ENCODE peak calls at places on chromosome 22, in ten cellular contexts. One of them, this sample, is unnamed.

GRCh38 chr22:19820880-19821522 is 33.7 kb downstream of the GNB1L start:
- DNase-seq in gastrocnemius medialis: no peak
- DNase-seq in CD8-positive, alpha-beta T cell: no peak
- DNase-seq in astrocyte: no peak
- DNase-seq in CD4-positive, alpha-beta memory T cell: no peak
- DNase-seq in esophagus squamous epithelium: no peak
- DNase-seq in heart right ventricle: no peak
- DNase-seq in effector memory CD4-positive, alpha-beta T cell: no peak
- DNase-seq in psoas muscle: no peak
- DNase-seq in PC-3: no peak
- DNase-seq in this sample: peak; percentile 56

GRCh38 chr22:22787805-22788459 is 99.7 kb upstream of the IGLL5 start:
- DNase-seq in psoas muscle: peak; percentile 41
- DNase-seq in astrocyte: no peak
- DNase-seq in gastrocnemius medialis: no peak
- DNase-seq in PC-3: peak; percentile 60
- DNase-seq in CD8-positive, alpha-beta T cell: peak; percentile 63
- DNase-seq in heart right ventricle: no peak
- DNase-seq in esophagus squamous epithelium: no peak
- DNase-seq in CD4-positive, alpha-beta memory T cell: peak; percentile 71
- DNase-seq in effector memory CD4-positive, alpha-beta T cell: peak; percentile 41
- DNase-seq in this sample: no peak

GRCh38 chr22:35921777-35922176 is 106.8 kb downstream of the RBFOX2 start:
- DNase-seq in effector memory CD4-positive, alpha-beta T cell: no peak
- DNase-seq in CD4-positive, alpha-beta memory T cell: peak; percentile 19
- DNase-seq in heart right ventricle: peak; percentile 82
- DNase-seq in astrocyte: peak; percentile 82
- DNase-seq in esophagus squamous epithelium: no peak
- DNase-seq in psoas muscle: peak; percentile 30
- DNase-seq in gastrocnemius medialis: peak; percentile 50
- DNase-seq in PC-3: peak; percentile 84
- DNase-seq in CD8-positive, alpha-beta T cell: peak; percentile 7
- DNase-seq in this sample: no peak

GRCh38 chr22:39081557-39081956 is 4.5 kb downstream of the APOBEC3G start:
- DNase-seq in effector memory CD4-positive, alpha-beta T cell: no peak
- DNase-seq in astrocyte: no peak
- DNase-seq in esophagus squamous epithelium: no peak
- DNase-seq in CD4-positive, alpha-beta memory T cell: no peak
- DNase-seq in heart right ventricle: no peak
- DNase-seq in PC-3: no peak
- DNase-seq in CD8-positive, alpha-beta T cell: no peak
- DNase-seq in gastrocnemius medialis: no peak
- DNase-seq in psoas muscle: no peak
- DNase-seq in this sample: no peak

GRCh38 chr22:37525073-37525745 is 6.0 kb upstream of the CARD10 start:
- DNase-seq in PC-3: peak; percentile 84
- DNase-seq in esophagus squamous epithelium: no peak
- DNase-seq in psoas muscle: no peak
- DNase-seq in heart right ventricle: no peak
- DNase-seq in effector memory CD4-positive, alpha-beta T cell: no peak
- DNase-seq in gastrocnemius medialis: no peak
- DNase-seq in astrocyte: peak; percentile 76
- DNase-seq in CD4-positive, alpha-beta memory T cell: no peak
- DNase-seq in CD8-positive, alpha-beta T cell: no peak
- DNase-seq in this sample: no peak

GRCh38 chr22:47165338-47165931 is 403.0 kb downstream of the TBC1D22A start:
- DNase-seq in CD8-positive, alpha-beta T cell: no peak
- DNase-seq in gastrocnemius medialis: no peak
- DNase-seq in heart right ventricle: no peak
- DNase-seq in astrocyte: no peak
- DNase-seq in PC-3: no peak
- DNase-seq in CD4-positive, alpha-beta memory T cell: no peak
- DNase-seq in effector memory CD4-positive, alpha-beta T cell: no peak
- DNase-seq in esophagus squamous epithelium: no peak
- DNase-seq in psoas muscle: no peak
- DNase-seq in this sample: peak; percentile 56

GRCh38 chr22:29335656-29336055 is 20.2 kb upstream of the RASL10A start:
- DNase-seq in CD4-positive, alpha-beta memory T cell: no peak
- DNase-seq in psoas muscle: no peak
- DNase-seq in heart right ventricle: no peak
- DNase-seq in gastrocnemius medialis: no peak
- DNase-seq in effector memory CD4-positive, alpha-beta T cell: no peak
- DNase-seq in PC-3: no peak
- DNase-seq in esophagus squamous epithelium: no peak
- DNase-seq in astrocyte: no peak
- DNase-seq in CD8-positive, alpha-beta T cell: no peak
- DNase-seq in this sample: no peak

GRCh38 chr22:19942886-19943664 is 1.5 kb upstream of the TXNRD2 start:
- DNase-seq in esophagus squamous epithelium: no peak
- DNase-seq in CD4-positive, alpha-beta memory T cell: no peak
- DNase-seq in astrocyte: peak; percentile 89
- DNase-seq in psoas muscle: no peak
- DNase-seq in effector memory CD4-positive, alpha-beta T cell: no peak
- DNase-seq in heart right ventricle: peak; percentile 30
- DNase-seq in CD8-positive, alpha-beta T cell: no peak
- DNase-seq in PC-3: peak; percentile 28
- DNase-seq in gastrocnemius medialis: peak; percentile 45
- DNase-seq in this sample: peak; percentile 49

GRCh38 chr22:27045103-27045940 is 387.9 kb downstream of the MIAT start:
- DNase-seq in PC-3: peak; percentile 1
- DNase-seq in heart right ventricle: no peak
- DNase-seq in CD4-positive, alpha-beta memory T cell: no peak
- DNase-seq in esophagus squamous epithelium: no peak
- DNase-seq in psoas muscle: no peak
- DNase-seq in CD8-positive, alpha-beta T cell: no peak
- DNase-seq in effector memory CD4-positive, alpha-beta T cell: no peak
- DNase-seq in gastrocnemius medialis: no peak
- DNase-seq in astrocyte: peak; percentile 83
- DNase-seq in this sample: no peak

GRCh38 chr22:35531202-35531601 is 9.4 kb upstream of the RASD2 start:
- DNase-seq in PC-3: no peak
- DNase-seq in psoas muscle: no peak
- DNase-seq in astrocyte: no peak
- DNase-seq in effector memory CD4-positive, alpha-beta T cell: no peak
- DNase-seq in CD8-positive, alpha-beta T cell: no peak
- DNase-seq in CD4-positive, alpha-beta memory T cell: no peak
- DNase-seq in heart right ventricle: peak; percentile 39
- DNase-seq in gastrocnemius medialis: no peak
- DNase-seq in esophagus squamous epithelium: no peak
- DNase-seq in this sample: no peak

GRCh38 chr22:19891350-19892248 is 36.9 kb upstream of the GNB1L start:
- DNase-seq in CD4-positive, alpha-beta memory T cell: peak; percentile 83
- DNase-seq in CD8-positive, alpha-beta T cell: peak; percentile 72
- DNase-seq in esophagus squamous epithelium: no peak
- DNase-seq in effector memory CD4-positive, alpha-beta T cell: peak; percentile 79
- DNase-seq in gastrocnemius medialis: no peak
- DNase-seq in heart right ventricle: no peak
- DNase-seq in PC-3: peak; percentile 79
- DNase-seq in astrocyte: peak; percentile 87
- DNase-seq in psoas muscle: no peak
- DNase-seq in this sample: no peak

GRCh38 chr22:23789638-23790037 is 2.9 kb downstream of the SMARCB1 start:
- DNase-seq in psoas muscle: no peak
- DNase-seq in gastrocnemius medialis: no peak
- DNase-seq in effector memory CD4-positive, alpha-beta T cell: no peak
- DNase-seq in CD4-positive, alpha-beta memory T cell: no peak
- DNase-seq in esophagus squamous epithelium: no peak
- DNase-seq in CD8-positive, alpha-beta T cell: no peak
- DNase-seq in PC-3: no peak
- DNase-seq in heart right ventricle: no peak
- DNase-seq in astrocyte: no peak
- DNase-seq in this sample: no peak

GRCh38 chr22:33962409-33962808 is 42.1 kb upstream of the LARGE1 start:
- DNase-seq in gastrocnemius medialis: no peak
- DNase-seq in esophagus squamous epithelium: no peak
- DNase-seq in CD4-positive, alpha-beta memory T cell: no peak
- DNase-seq in heart right ventricle: no peak
- DNase-seq in astrocyte: no peak
- DNase-seq in CD8-positive, alpha-beta T cell: no peak
- DNase-seq in effector memory CD4-positive, alpha-beta T cell: no peak
- DNase-seq in PC-3: no peak
- DNase-seq in psoas muscle: no peak
- DNase-seq in this sample: no peak

GRCh38 chr22:38419121-38419863 is 35.7 kb downstream of the KCNJ4 start:
- DNase-seq in gastrocnemius medialis: no peak
- DNase-seq in astrocyte: no peak
- DNase-seq in effector memory CD4-positive, alpha-beta T cell: no peak
- DNase-seq in PC-3: no peak
- DNase-seq in psoas muscle: no peak
- DNase-seq in esophagus squamous epithelium: no peak
- DNase-seq in CD4-positive, alpha-beta memory T cell: no peak
- DNase-seq in heart right ventricle: no peak
- DNase-seq in CD8-positive, alpha-beta T cell: no peak
- DNase-seq in this sample: no peak

GRCh38 chr22:28728002-28728401 is 13.6 kb downstream of the CHEK2 start:
- DNase-seq in astrocyte: no peak
- DNase-seq in CD8-positive, alpha-beta T cell: no peak
- DNase-seq in effector memory CD4-positive, alpha-beta T cell: no peak
- DNase-seq in CD4-positive, alpha-beta memory T cell: no peak
- DNase-seq in heart right ventricle: no peak
- DNase-seq in esophagus squamous epithelium: no peak
- DNase-seq in gastrocnemius medialis: no peak
- DNase-seq in psoas muscle: no peak
- DNase-seq in PC-3: no peak
- DNase-seq in this sample: no peak

DNA sequence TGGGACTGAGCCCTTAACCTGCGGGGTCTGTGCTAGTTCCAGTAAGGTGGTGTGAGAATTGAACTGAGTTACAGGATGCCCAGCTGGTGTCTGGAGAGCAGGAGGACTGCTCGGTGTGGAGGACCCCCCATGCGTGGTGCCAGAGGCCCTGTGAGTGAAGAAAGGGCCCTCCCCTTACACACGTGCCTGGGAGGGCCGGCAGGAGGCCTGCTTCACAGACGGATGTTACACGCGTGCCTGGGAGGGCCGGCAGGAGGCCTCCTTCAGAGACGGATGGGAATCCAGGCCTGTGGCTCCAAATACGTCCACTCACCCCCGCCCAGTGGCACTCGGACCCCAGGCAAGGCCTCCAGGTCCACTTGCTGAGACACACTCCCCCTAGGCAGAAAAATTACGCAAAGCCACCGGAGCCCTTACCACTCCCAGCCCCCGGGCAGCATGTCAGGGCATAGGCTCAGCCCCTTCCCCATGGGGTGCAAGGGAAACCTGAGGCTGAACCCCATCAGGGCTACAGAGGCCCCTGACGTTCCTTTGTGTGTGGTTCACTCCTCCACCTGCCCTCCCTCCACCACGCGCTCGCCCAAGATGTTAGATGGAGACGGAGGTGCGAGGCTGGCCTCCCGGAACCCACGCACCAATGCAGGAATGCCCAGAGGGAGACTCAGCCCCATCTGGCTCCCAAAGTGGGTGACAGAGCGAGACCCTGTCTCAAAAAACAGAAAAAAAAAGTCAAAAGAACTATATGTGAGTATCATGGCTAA is 227.8 kb downstream of the BRD1 start:
- DNase-seq in psoas muscle: no peak
- DNase-seq in esophagus squamous epithelium: no peak
- DNase-seq in gastrocnemius medialis: no peak
- DNase-seq in heart right ventricle: no peak
- DNase-seq in effector memory CD4-positive, alpha-beta T cell: no peak
- DNase-seq in PC-3: no peak
- DNase-seq in CD8-positive, alpha-beta T cell: no peak
- DNase-seq in astrocyte: no peak
- DNase-seq in CD4-positive, alpha-beta memory T cell: no peak
- DNase-seq in this sample: peak; percentile 55
- H3K27ac ChIP-seq in psoas muscle: no peak overlapping the region
- H3K27ac ChIP-seq in esophagus squamous epithelium: no peak overlapping the region
- H3K27ac ChIP-seq in gastrocnemius medialis: no peak overlapping the region
- H3K27ac ChIP-seq in heart right ventricle: no peak overlapping the region
- H3K27ac ChIP-seq in effector memory CD4-positive, alpha-beta T cell: no peak overlapping the region
- H3K27ac ChIP-seq in PC-3: no peak overlapping the region
- H3K27ac ChIP-seq in CD8-positive, alpha-beta T cell: no peak overlapping the region
- H3K27ac ChIP-seq in astrocyte: no peak overlapping the region
- H3K27ac ChIP-seq in CD4-positive, alpha-beta memory T cell: no peak overlapping the region
- H3K27ac ChIP-seq in this sample: no peak overlapping the region

DNA sequence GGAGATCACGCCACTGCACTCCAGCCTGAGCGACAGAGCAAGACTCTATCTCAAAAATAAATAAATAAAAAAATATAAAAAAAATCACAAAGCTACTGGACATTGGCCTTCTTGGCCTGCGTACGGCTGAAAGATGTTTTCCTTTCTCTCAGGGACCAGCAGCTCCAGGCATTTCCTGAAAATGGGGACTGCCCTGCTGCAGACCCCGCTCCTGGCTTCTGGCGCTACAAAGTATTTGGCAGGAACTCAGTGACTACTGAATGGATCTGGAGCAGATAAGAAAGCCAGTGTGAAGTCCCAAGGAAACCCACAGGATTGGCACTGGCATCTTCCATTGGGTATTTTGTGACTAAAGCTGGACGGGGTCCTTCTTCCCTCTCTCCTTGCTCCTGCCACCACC is 22.5 kb upstream of the YPEL1 start:
- DNase-seq in CD8-positive, alpha-beta T cell: no peak
- DNase-seq in psoas muscle: no peak
- DNase-seq in PC-3: no peak
- DNase-seq in astrocyte: no peak
- DNase-seq in effector memory CD4-positive, alpha-beta T cell: no peak
- DNase-seq in heart right ventricle: no peak
- DNase-seq in gastrocnemius medialis: no peak
- DNase-seq in esophagus squamous epithelium: no peak
- DNase-seq in CD4-positive, alpha-beta memory T cell: no peak
- DNase-seq in this sample: no peak
- H3K4me1 ChIP-seq in CD8-positive, alpha-beta T cell: peaks cover 10% of the 10 kb centered on the region
- H3K4me1 ChIP-seq in psoas muscle: peaks cover 8% of the 10 kb centered on the region
- H3K4me1 ChIP-seq in PC-3: peaks cover 14% of the 10 kb centered on the region
- H3K4me1 ChIP-seq in astrocyte: peaks cover 30% of the 10 kb centered on the region
- H3K4me1 ChIP-seq in effector memory CD4-positive, alpha-beta T cell: no peaks in the 10 kb centered on the region
- H3K4me1 ChIP-seq in heart right ventricle: peaks cover 28% of the 10 kb centered on the region
- H3K4me1 ChIP-seq in gastrocnemius medialis: no peaks in the 10 kb centered on the region
- H3K4me1 ChIP-seq in esophagus squamous epithelium: peaks cover 30% of the 10 kb centered on the region
- H3K4me1 ChIP-seq in CD4-positive, alpha-beta memory T cell: peaks cover 35% of the 10 kb centered on the region
- H3K4me1 ChIP-seq in this sample: peaks cover 9% of the 10 kb centered on the region

GRCh38 chr22:32219030-32219429 is 14.2 kb upstream of the RFPL2 start:
- DNase-seq in PC-3: no peak
- DNase-seq in astrocyte: no peak
- DNase-seq in psoas muscle: no peak
- DNase-seq in CD8-positive, alpha-beta T cell: no peak
- DNase-seq in effector memory CD4-positive, alpha-beta T cell: no peak
- DNase-seq in CD4-positive, alpha-beta memory T cell: no peak
- DNase-seq in heart right ventricle: no peak
- DNase-seq in gastrocnemius medialis: no peak
- DNase-seq in esophagus squamous epithelium: no peak
- DNase-seq in this sample: no peak
- H3K27ac ChIP-seq in PC-3: no peak overlapping the region
- H3K27ac ChIP-seq in astrocyte: no peak overlapping the region
- H3K27ac ChIP-seq in psoas muscle: no peak overlapping the region
- H3K27ac ChIP-seq in CD8-positive, alpha-beta T cell: no peak overlapping the region
- H3K27ac ChIP-seq in effector memory CD4-positive, alpha-beta T cell: no peak overlapping the region
- H3K27ac ChIP-seq in CD4-positive, alpha-beta memory T cell: no peak overlapping the region
- H3K27ac ChIP-seq in heart right ventricle: no peak overlapping the region
- H3K27ac ChIP-seq in gastrocnemius medialis: no peak overlapping the region
- H3K27ac ChIP-seq in esophagus squamous epithelium: no peak overlapping the region
- H3K27ac ChIP-seq in this sample: no peak overlapping the region

DNA sequence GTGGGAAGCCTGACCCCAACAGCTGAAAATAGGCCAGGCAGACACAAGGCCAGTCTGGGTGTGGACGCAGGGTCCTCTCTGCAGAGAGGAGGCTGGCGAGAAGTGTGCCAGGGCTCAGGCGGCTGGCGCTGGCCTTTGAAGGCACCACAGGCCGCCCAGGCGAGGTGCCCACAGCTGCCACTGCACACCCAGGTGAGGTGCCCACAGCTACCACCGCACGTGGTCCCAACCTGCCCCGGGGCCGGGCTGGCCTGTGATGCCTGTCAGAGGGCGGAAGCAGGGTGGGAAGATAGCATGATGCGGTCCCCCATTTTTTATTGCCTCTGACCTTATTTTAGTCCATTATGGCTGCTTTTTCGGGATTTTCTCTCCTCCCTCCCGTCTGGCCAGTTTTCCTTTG is 1303.9 kb downstream of the BRD1 start:
- DNase-seq in psoas muscle: no peak
- DNase-seq in heart right ventricle: no peak
- DNase-seq in esophagus squamous epithelium: no peak
- DNase-seq in effector memory CD4-positive, alpha-beta T cell: no peak
- DNase-seq in astrocyte: no peak
- DNase-seq in gastrocnemius medialis: no peak
- DNase-seq in CD4-positive, alpha-beta memory T cell: no peak
- DNase-seq in PC-3: no peak
- DNase-seq in CD8-positive, alpha-beta T cell: no peak
- DNase-seq in this sample: no peak
- H3K4me1 ChIP-seq in psoas muscle: no peaks in the 10 kb centered on the region
- H3K4me1 ChIP-seq in heart right ventricle: no peaks in the 10 kb centered on the region
- H3K4me1 ChIP-seq in esophagus squamous epithelium: no peaks in the 10 kb centered on the region
- H3K4me1 ChIP-seq in effector memory CD4-positive, alpha-beta T cell: no peaks in the 10 kb centered on the region
- H3K4me1 ChIP-seq in astrocyte: no peaks in the 10 kb centered on the region
- H3K4me1 ChIP-seq in gastrocnemius medialis: no peaks in the 10 kb centered on the region
- H3K4me1 ChIP-seq in CD4-positive, alpha-beta memory T cell: no peaks in the 10 kb centered on the region
- H3K4me1 ChIP-seq in PC-3: no peaks in the 10 kb centered on the region
- H3K4me1 ChIP-seq in CD8-positive, alpha-beta T cell: no peaks in the 10 kb centered on the region
- H3K4me1 ChIP-seq in this sample: no peaks in the 10 kb centered on the region